ENCODE peak calls at places on chromosomes 3 and 15, in eight cellular contexts. B, V, Z, A, Y, H, D and U are unnamed samples. For H3K36me3, the result is how much of the 10 kb centered on the place peaks cover.

GRCh38 chr3:141052570-141053069 is 1.5 kb downstream of the SPSB4 start:
- DNase-seq in B (no peak), Y (no peak), A (peak), V (no peak), H (no peak), D (no peak), Z (no peak), U (no peak)

GRCh38 chr3:125651246-125651645 is 55.9 kb upstream of the OSBPL11 start:
- DNase-seq in B (no peak), V (no peak), Z (peak), D (no peak), Y (no peak), H (no peak), A (no peak), U (no peak)

GRCh38 chr3:129602730-129603560 is 3.5 kb downstream of the PLXND1 start:
- DNase-seq in A (peak), Z (peak), V (no peak), B (no peak), H (peak), D (no peak), Y (no peak), U (no peak)

GRCh38 chr3:43759297-43759782 is 68.6 kb downstream of the ABHD5 start:
- DNase-seq in Z (peak), H (no peak), D (no peak), V (no peak), B (no peak), A (peak), Y (no peak), U (no peak)

GRCh38 chr3:195197764-195198423 is 73.1 kb downstream of the XXYLT1 start:
- DNase-seq in V (no peak), Z (peak), H (no peak), B (no peak), A (no peak), D (no peak), Y (no peak), U (no peak)

GRCh38 chr3:146640361-146640760 is 35.2 kb upstream of the PLSCR5 start:
- DNase-seq in B (no peak), D (no peak), A (no peak), V (no peak), H (no peak), Y (no peak), Z (no peak), U (no peak)

GRCh38 chr3:169836058-169836941 is 23.6 kb upstream of the LRRC34 start:
- DNase-seq in V (no peak), Z (peak), Y (no peak), H (no peak), D (no peak), A (no peak), B (no peak), U (no peak)

GRCh38 chr15:65870889-65871533 is 1.7 kb downstream of the RAB11A start:
- DNase-seq in V (no peak), Z (peak), B (no peak), H (no peak), D (no peak), Y (no peak), A (no peak), U (no peak)

GRCh38 chr15:69154026-69154425 is 6.4 kb upstream of the GLCE start:
- DNase-seq in A (no peak), Z (peak), B (no peak), Y (no peak), D (no peak), V (no peak), H (no peak), U (no peak)

GRCh38 chr3:168342946-168343856 is 247.5 kb upstream of the GOLIM4 start:
- DNase-seq in H (no peak), V (no peak), D (no peak), B (no peak), Y (no peak), A (no peak), Z (no peak), U (no peak)

GRCh38 chr3:105722943-105723556 is 145.8 kb downstream of the CBLB start:
- DNase-seq in V (no peak), B (no peak), A (no peak), Z (no peak), H (no peak), Y (no peak), D (no peak), U (no peak)

GRCh38 chr3:105608623-105609022 is 241.9 kb downstream of the ALCAM start:
- DNase-seq in B (no peak), H (no peak), V (no peak), Y (no peak), Z (no peak), D (no peak), A (peak), U (peak)

GRCh38 chr3:81761904-81762565 is 590 bp upstream of the GBE1 start:
- DNase-seq in A (peak), D (no peak), Y (no peak), B (no peak), V (no peak), Z (no peak), H (no peak), U (no peak)

GRCh38 chr3:52291508-52292181 is 4.0 kb downstream of the GLYCTK start:
- DNase-seq in H (no peak), Y (no peak), B (peak), D (peak), A (peak), V (no peak), Z (no peak), U (no peak)

GRCh38 chr3:12239301-12239700 is 49.6 kb upstream of the PPARG start:
- DNase-seq in B (no peak), A (no peak), V (no peak), Z (no peak), Y (no peak), D (no peak), H (peak), U (no peak)

GRCh38 chr3:14508966-14509795 is 31.0 kb downstream of the GRIP2 start:
- DNase-seq in H (peak), A (peak), D (peak), V (no peak), Y (peak), B (peak), Z (peak), U (no peak)

GRCh38 chr3:30586806-30587486 is 19.5 kb upstream of the TGFBR2 start:
- DNase-seq in H (no peak), Y (no peak), Z (no peak), A (no peak), D (no peak), B (no peak), V (no peak), U (no peak)

GRCh38 chr3:17730318-17730967 is 12.0 kb downstream of the TBC1D5 start:
- DNase-seq in Y (peak), H (no peak), A (peak), B (no peak), Z (peak), V (no peak), D (no peak), U (no peak)

GRCh38 chr3:15267502-15267901 is 61.5 kb downstream of the CAPN7 start:
- DNase-seq in Y (no peak), V (no peak), B (no peak), H (no peak), A (no peak), D (no peak), Z (no peak), U (no peak)

GRCh38 chr3:56357266-56357665 is 111.0 kb downstream of the ERC2 start:
- DNase-seq in H (no peak), A (peak), D (no peak), B (no peak), Y (no peak), Z (no peak), V (no peak), U (no peak)

GRCh38 chr3:69084326-69084667 is 440 bp upstream of the ARL6IP5 start:
- DNase-seq in Y (no peak), Z (peak), A (peak), H (no peak), B (no peak), V (no peak), D (no peak), U (no peak)

GRCh38 chr15:99131441-99132023 is 26.7 kb downstream of the SYNM start:
- DNase-seq in A (no peak), B (no peak), Y (peak), Z (no peak), H (no peak), D (no peak), V (no peak), U (peak)

GRCh38 chr3:94036909-94037507 is 8.6 kb upstream of the STX19 start:
- DNase-seq in Z (peak), A (no peak), B (no peak), V (no peak), D (no peak), Y (no peak), H (no peak), U (no peak)

GRCh38 chr3:166060789-166061479 is 223.7 kb upstream of the BCHE start:
- DNase-seq in D (no peak), A (no peak), Z (no peak), Y (no peak), V (no peak), B (no peak), H (no peak), U (no peak)

GRCh38 chr3:38000242-38000916 is 9.8 kb downstream of the VILL start:
- DNase-seq in D (no peak), B (no peak), Z (no peak), Y (no peak), H (no peak), A (no peak), V (no peak), U (no peak)
- H3K36me3 ChIP-seq in D (under half), B (under half), Z (under half), Y (under half), H (under half), A (under half), V (under half), U (under half)

GRCh38 chr15:51758645-51759044 is 7.2 kb downstream of the TMOD2 start:
- DNase-seq in H (no peak), Z (peak), B (no peak), Y (no peak), A (no peak), V (no peak), D (no peak), U (no peak)

GRCh38 chr15:51757463-51757862 is 6.1 kb downstream of the TMOD2 start:
- DNase-seq in Y (no peak), B (no peak), Z (no peak), H (no peak), V (no peak), A (no peak), D (no peak), U (no peak)

GRCh38 chr15:51760805-51761204 is 9.4 kb downstream of the TMOD2 start:
- DNase-seq in H (no peak), A (no peak), V (no peak), Y (no peak), D (no peak), Z (no peak), B (no peak), U (no peak)

GRCh38 chr15:51756482-51756881 is 5.1 kb downstream of the TMOD2 start:
- DNase-seq in A (no peak), H (no peak), D (no peak), Z (no peak), V (no peak), B (no peak), Y (no peak), U (no peak)

GRCh38 chr15:51759557-51760070 is 8.2 kb downstream of the TMOD2 start:
- DNase-seq in A (peak), H (no peak), B (no peak), Z (peak), Y (no peak), D (no peak), V (no peak), U (no peak)
- TF ChIP-seq CTCF in A (peak), H (peak), B (no peak), Z (peak), Y (no peak), D (peak), V (no peak), U (no peak)

DNA sequence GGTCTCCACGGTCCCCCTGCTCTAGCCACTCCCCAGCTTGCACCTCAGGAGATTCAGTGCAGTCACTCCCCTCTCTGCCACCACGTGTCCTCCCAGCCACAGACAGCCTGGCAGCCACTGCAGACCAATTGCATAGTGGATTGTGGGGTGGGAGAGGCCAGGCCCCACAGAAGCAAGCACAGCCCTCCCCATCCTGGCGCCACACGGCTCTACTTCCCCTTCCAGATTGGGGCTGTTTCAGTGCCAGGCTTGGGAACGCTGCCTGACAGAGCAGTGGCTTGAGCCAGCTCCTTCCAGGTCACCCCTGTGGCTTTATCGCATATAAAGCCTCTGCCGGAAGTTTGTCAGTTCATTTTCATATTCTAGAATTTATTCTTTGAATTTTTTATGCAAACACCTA is 90.7 kb downstream of the TMEM266 start:
- DNase-seq in B (no peak), A (no peak), Y (no peak), Z (no peak), H (no peak), D (no peak), V (no peak), U (no peak)
- H3K27ac ChIP-seq in B (no peak), A (no peak), Y (no peak), Z (peak), H (no peak), D (peak), V (peak), U (peak)

GRCh38 chr15:41811432-41812195 is 16.3 kb upstream of the JMJD7 start:
- DNase-seq in B (peak), Z (peak), A (peak), D (peak), Y (peak), H (peak), V (peak), U (peak)

GRCh38 chr15:41814534-41814933 is 13.4 kb upstream of the JMJD7 start:
- DNase-seq in D (no peak), A (no peak), Z (no peak), Y (no peak), H (no peak), V (no peak), B (no peak), U (no peak)

GRCh38 chr15:41810651-41811431 is 17.1 kb upstream of the JMJD7 start:
- DNase-seq in Y (no peak), A (no peak), B (no peak), V (no peak), H (no peak), D (no peak), Z (no peak), U (no peak)

GRCh38 chr15:41813426-41813825 is 14.5 kb upstream of the JMJD7 start:
- DNase-seq in B (no peak), Y (no peak), H (no peak), V (no peak), Z (no peak), A (no peak), D (no peak), U (no peak)

GRCh38 chr15:41812820-41813375 is 15.0 kb upstream of the JMJD7 start:
- DNase-seq in B (no peak), V (no peak), D (no peak), H (no peak), A (no peak), Z (no peak), Y (no peak), U (no peak)
- H3K36me3 ChIP-seq in B (under half), V (under half), D (under half), H (half or more), A (under half), Z (under half), Y (under half), U (under half)

DNA sequence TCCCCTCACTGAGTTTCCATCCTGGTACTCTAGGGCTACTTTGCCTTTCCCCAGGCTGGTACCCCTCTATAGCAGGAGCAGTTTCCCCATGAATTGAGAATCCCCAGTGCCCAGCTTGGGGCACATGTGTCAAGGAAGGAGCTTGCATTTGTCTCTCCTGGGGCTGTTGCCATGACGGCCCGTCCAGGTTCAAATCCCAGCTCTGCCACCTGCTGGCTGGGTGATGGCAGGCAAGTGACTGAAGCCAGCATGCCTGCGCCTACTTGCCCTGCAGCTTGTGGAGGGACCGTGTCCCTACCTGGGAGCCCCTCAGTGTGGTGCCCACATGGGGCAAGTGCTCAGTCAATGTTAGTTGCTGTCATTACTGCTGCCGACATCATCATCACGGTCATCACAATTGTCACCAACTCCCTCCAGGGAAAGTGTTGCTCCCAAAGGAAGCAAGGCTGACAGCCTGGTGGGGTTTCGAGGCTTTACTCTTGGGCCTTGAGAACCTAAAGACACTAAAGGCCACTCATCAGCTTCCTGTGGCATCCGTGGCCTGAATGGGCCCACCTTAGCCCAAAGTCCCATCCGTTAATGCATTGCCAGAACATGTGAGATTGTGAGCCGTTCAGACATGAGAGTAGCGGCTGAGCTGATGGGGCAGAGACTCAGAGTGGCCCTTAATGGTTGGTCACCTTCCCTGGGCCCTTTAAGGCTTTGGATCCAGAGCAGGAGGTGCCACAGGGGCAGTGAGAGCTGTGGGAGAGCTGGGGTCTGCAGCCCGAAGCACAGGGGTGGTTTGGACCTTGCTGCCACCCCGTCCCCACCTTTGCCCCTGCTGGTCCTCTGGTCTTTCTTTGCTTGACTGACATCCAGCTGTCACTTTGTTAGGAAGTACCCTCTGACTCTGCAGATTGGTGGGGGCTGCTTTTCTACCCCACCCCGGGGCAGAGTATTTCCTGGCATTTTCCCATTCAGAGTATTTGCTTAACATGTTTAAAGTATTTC is 144.4 kb downstream of the DNAJB8 start:
- DNase-seq in B (peak), Y (peak), A (peak), H (no peak), V (no peak), Z (peak), D (peak), U (peak)
- TF ChIP-seq CTCF in B (peak), Y (peak), A (peak), H (peak), V (peak), Z (peak), D (peak), U (no peak)